ENCODE peak calls at places on chromosomes 16 and 17, in four cellular contexts. Y is HCT116, X is Panc1, V is HepG2. J is an unnamed sample.

GRCh38 chr17:40448213-40448638 is 5.0 kb downstream of the IGFBP4 start:
- DNase-seq in Y (no peak), V (peak), X (no peak), J (no peak)

GRCh38 chr17:80792373-80792781 is 199.3 kb upstream of the CHMP6 start:
- DNase-seq in Y (no peak), X (no peak), V (no peak), J (no peak)

GRCh38 chr17:50259484-50260324 is 14.6 kb upstream of the TMEM92 start:
- DNase-seq in Y (no peak), V (no peak), X (no peak), J (peak)

GRCh38 chr17:74892974-74893911 is at the start of gene FADS6:
- DNase-seq in V (no peak), Y (no peak), X (no peak), J (no peak)

GRCh38 chr16:26005336-26005735 is 313.6 kb downstream of the HS3ST4 start:
- DNase-seq in V (no peak), X (no peak), Y (no peak), J (no peak)

GRCh38 chr16:30358577-30358936 is 3.4 kb upstream of the CD2BP2 start:
- DNase-seq in X (no peak), Y (no peak), V (no peak), J (no peak)

GRCh38 chr16:31130899-31131298 is 4.6 kb downstream of the PRSS8 start:
- DNase-seq in Y (no peak), V (no peak), X (no peak), J (no peak)

GRCh38 chr16:54985156-54985555 is 54.5 kb downstream of the IRX5 start:
- DNase-seq in X (no peak), V (no peak), Y (no peak), J (no peak)

GRCh38 chr17:50443492-50444051 is 17.6 kb downstream of the ACSF2 start:
- DNase-seq in V (no peak), X (no peak), Y (no peak), J (no peak)

GRCh38 chr17:33039874-33040273 is 48.2 kb downstream of the SPACA3 start:
- DNase-seq in X (no peak), V (no peak), Y (no peak), J (no peak)

GRCh38 chr16:50697881-50698767 is 4.7 kb downstream of the NOD2 start:
- DNase-seq in X (no peak), Y (no peak), V (no peak), J (no peak)

GRCh38 chr16:89358030-89359005 is 132.0 kb downstream of the ANKRD11 start:
- DNase-seq in V (no peak), Y (no peak), X (no peak), J (no peak)

GRCh38 chr16:73192227-73192894 is 144.4 kb upstream of the ZFHX3 start:
- DNase-seq in V (no peak), X (no peak), Y (no peak), J (no peak)

GRCh38 chr17:55354941-55355340 is 66.7 kb downstream of the MMD start:
- DNase-seq in V (no peak), Y (no peak), X (no peak), J (no peak)
- TF ChIP-seq TCF7L2 in V (no peak), Y (no peak), X (no peak), J (no peak)

DNA sequence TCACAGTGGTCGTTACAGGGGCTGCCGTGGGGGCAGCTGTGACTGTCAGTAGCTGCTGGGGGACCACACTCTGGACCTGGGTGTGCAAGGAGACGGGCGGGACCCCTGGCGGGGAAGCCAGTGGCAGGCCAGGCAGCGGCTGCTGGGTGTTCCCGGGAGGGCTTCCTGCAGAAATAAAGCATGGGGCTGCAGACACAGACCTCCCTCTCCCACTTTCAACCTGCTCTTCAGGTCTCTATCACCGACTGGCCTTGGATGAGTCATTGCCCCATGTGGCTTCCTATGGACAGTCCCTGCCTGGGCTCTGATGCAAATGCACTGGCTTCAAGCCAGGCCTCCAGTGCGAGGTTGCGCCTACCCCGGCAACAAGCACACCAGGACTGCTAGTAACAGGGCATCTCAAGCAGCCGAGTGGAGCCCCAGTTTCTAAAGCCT is 17.2 kb downstream of the SREBF1 start:
- DNase-seq in Y (no peak), V (peak), X (no peak), J (peak)
- TF ChIP-seq TCF7L2 in Y (no peak), V (no peak), X (no peak), J (no peak)

GRCh38 chr17:73231363-73231762 is 30.3 kb downstream of the CPSF4L start:
- DNase-seq in Y (no peak), V (no peak), X (no peak), J (peak)
- TF ChIP-seq TCF7L2 in Y (no peak), V (no peak), X (no peak), J (no peak)

GRCh38 chr17:43737722-43738121 is 20.9 kb downstream of the SOST start:
- DNase-seq in V (no peak), X (no peak), Y (no peak), J (no peak)

GRCh38 chr17:43745541-43745940 is 13.1 kb downstream of the SOST start:
- DNase-seq in X (no peak), V (no peak), Y (no peak), J (no peak)

GRCh38 chr17:43736389-43736788 is 22.2 kb downstream of the SOST start:
- DNase-seq in X (no peak), V (no peak), Y (no peak), J (no peak)

GRCh38 chr17:43740541-43740940 is 18.1 kb downstream of the SOST start:
- DNase-seq in V (no peak), Y (no peak), X (no peak), J (no peak)
- TF ChIP-seq TCF7L2 in V (no peak), Y (no peak), X (no peak), J (no peak)

GRCh38 chr16:85316321-85316919 is 204.1 kb upstream of the CIBAR2 start:
- DNase-seq in V (peak), X (no peak), Y (peak), J (peak)
- TF ChIP-seq TCF7L2 in V (no peak), X (peak), Y (peak), J (no peak)

GRCh38 chr17:1119924-1120323 is 59.9 kb downstream of the ABR start:
- DNase-seq in Y (no peak), X (no peak), V (no peak), J (no peak)
- TF ChIP-seq TCF7L2 in Y (no peak), X (no peak), V (no peak), J (no peak)

DNA sequence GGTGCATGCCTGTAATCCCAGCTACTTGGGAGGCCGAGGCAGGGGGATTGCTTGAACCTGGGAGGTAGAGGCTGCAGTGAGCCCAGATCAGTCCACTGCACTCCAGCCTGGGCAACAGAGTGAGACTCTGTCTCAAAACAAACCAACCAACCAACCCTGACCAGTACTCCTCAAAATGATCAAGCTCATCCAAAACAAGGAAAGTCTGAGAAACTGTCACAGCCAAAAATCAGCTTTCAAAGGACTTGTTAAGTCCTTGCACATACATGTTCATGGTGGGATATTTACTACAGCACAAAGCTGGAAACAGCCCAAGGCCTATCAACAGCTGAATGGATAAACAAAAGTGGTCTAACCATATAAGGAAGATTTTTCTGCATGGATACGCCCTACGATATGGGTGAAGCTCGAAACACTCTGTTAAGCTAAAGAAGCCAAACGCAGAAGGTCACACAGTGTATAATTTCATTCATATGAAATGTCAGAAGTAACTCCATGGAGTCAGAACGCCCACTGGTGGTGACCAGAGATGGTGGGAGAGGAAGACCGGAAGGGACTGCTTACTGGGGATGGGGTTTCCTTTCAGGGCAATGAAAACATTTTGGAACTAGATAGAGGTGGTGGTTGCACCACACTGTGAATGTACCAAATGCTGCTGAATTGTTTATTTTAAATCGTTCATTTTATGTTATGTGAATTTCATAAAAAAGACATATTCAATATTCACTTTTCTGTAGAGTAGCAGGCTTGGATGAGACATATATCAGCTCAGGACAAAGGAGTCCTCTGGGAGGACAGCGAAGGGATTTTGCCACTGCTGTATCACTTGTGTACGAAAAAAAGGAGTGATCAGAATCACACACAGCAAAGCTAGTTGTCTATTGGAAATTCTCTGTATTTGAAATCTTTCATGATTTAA is 17.7 kb downstream of the CCL17 start:
- DNase-seq in V (peak), X (peak), Y (no peak), J (peak)
- TF ChIP-seq TCF7L2 in V (no peak), X (no peak), Y (no peak), J (no peak)

J was measured in K562.